ENCODE peak calls at places on chromosomes 16 and 17, in nine cellular contexts. One of them, this sample, is unnamed.

GRCh38 chr17:1766382-1767135 is 4.7 kb downstream of the SERPINF1 start:
- DNase-seq in nephron progenitor cell: no peak
- DNase-seq in GM13976: no peak
- DNase-seq in mucosa of descending colon: no peak
- DNase-seq in IMR-90: no peak
- DNase-seq in heart right ventricle: no peak
- DNase-seq in HCT116: no peak
- DNase-seq in B cell: no peak
- DNase-seq in neural crest cell: no peak
- DNase-seq in this sample: no peak

GRCh38 chr16:49455181-49455990 is 81.8 kb downstream of the C16orf78 start:
- DNase-seq in HCT116: no peak
- DNase-seq in IMR-90: no peak
- DNase-seq in neural crest cell: no peak
- DNase-seq in mucosa of descending colon: no peak
- DNase-seq in GM13976: no peak
- DNase-seq in B cell: no peak
- DNase-seq in heart right ventricle: no peak
- DNase-seq in nephron progenitor cell: no peak
- DNase-seq in this sample: no peak

GRCh38 chr16:49027420-49027819 is 254.2 kb downstream of the CBLN1 start:
- DNase-seq in IMR-90: no peak
- DNase-seq in nephron progenitor cell: no peak
- DNase-seq in mucosa of descending colon: no peak
- DNase-seq in neural crest cell: no peak
- DNase-seq in HCT116: no peak
- DNase-seq in GM13976: no peak
- DNase-seq in B cell: no peak
- DNase-seq in heart right ventricle: no peak
- DNase-seq in this sample: no peak

GRCh38 chr16:83578146-83578545 is 229.6 kb upstream of the HSBP1 start:
- DNase-seq in B cell: no peak
- DNase-seq in HCT116: no peak
- DNase-seq in heart right ventricle: no peak
- DNase-seq in GM13976: no peak
- DNase-seq in IMR-90: no peak
- DNase-seq in mucosa of descending colon: no peak
- DNase-seq in nephron progenitor cell: no peak
- DNase-seq in neural crest cell: no peak
- DNase-seq in this sample: no peak

GRCh38 chr17:27523712-27524111 is 67.5 kb downstream of the KSR1 start:
- DNase-seq in mucosa of descending colon: no peak
- DNase-seq in GM13976: no peak
- DNase-seq in neural crest cell: no peak
- DNase-seq in HCT116: peak; percentile 36
- DNase-seq in heart right ventricle: no peak
- DNase-seq in B cell: no peak
- DNase-seq in nephron progenitor cell: no peak
- DNase-seq in IMR-90: no peak
- DNase-seq in this sample: no peak

GRCh38 chr16:57984443-57985203 is 13.7 kb upstream of the CNGB1 start:
- DNase-seq in GM13976: peak; percentile 92
- DNase-seq in mucosa of descending colon: peak; percentile 75
- DNase-seq in B cell: peak; percentile 93
- DNase-seq in IMR-90: peak; percentile 62
- DNase-seq in nephron progenitor cell: peak; percentile 99
- DNase-seq in heart right ventricle: peak; percentile 67
- DNase-seq in neural crest cell: peak; percentile 96
- DNase-seq in HCT116: no peak
- DNase-seq in this sample: peak; percentile 92

GRCh38 chr17:81339180-81339501 is 44.0 kb upstream of the SLC38A10 start:
- DNase-seq in mucosa of descending colon: no peak
- DNase-seq in HCT116: no peak
- DNase-seq in nephron progenitor cell: no peak
- DNase-seq in GM13976: no peak
- DNase-seq in heart right ventricle: no peak
- DNase-seq in B cell: no peak
- DNase-seq in neural crest cell: no peak
- DNase-seq in IMR-90: no peak
- DNase-seq in this sample: no peak

GRCh38 chr16:14449790-14450463 is 180.1 kb downstream of the PARN start:
- DNase-seq in heart right ventricle: no peak
- DNase-seq in nephron progenitor cell: no peak
- DNase-seq in mucosa of descending colon: no peak
- DNase-seq in B cell: no peak
- DNase-seq in neural crest cell: no peak
- DNase-seq in IMR-90: peak; percentile 57
- DNase-seq in GM13976: no peak
- DNase-seq in HCT116: no peak
- DNase-seq in this sample: no peak

GRCh38 chr17:69608114-69608513 is 193.6 kb downstream of the MAP2K6 start:
- DNase-seq in nephron progenitor cell: no peak
- DNase-seq in mucosa of descending colon: no peak
- DNase-seq in heart right ventricle: no peak
- DNase-seq in IMR-90: no peak
- DNase-seq in HCT116: no peak
- DNase-seq in B cell: no peak
- DNase-seq in neural crest cell: no peak
- DNase-seq in GM13976: no peak
- DNase-seq in this sample: no peak

GRCh38 chr17:18089613-18090012 is 1.9 kb downstream of the DRG2 start:
- DNase-seq in GM13976: no peak
- DNase-seq in nephron progenitor cell: no peak
- DNase-seq in HCT116: no peak
- DNase-seq in mucosa of descending colon: no peak
- DNase-seq in neural crest cell: no peak
- DNase-seq in heart right ventricle: no peak
- DNase-seq in IMR-90: no peak
- DNase-seq in B cell: no peak
- DNase-seq in this sample: no peak

GRCh38 chr16:89722392-89723278 is 1.3 kb downstream of the ZNF276 start:
- DNase-seq in mucosa of descending colon: peak; percentile 94
- DNase-seq in GM13976: peak; percentile 61
- DNase-seq in nephron progenitor cell: no peak
- DNase-seq in neural crest cell: no peak
- DNase-seq in HCT116: peak; percentile 56
- DNase-seq in heart right ventricle: peak; percentile 60
- DNase-seq in B cell: no peak
- DNase-seq in IMR-90: peak; percentile 16
- DNase-seq in this sample: peak; percentile 66

GRCh38 chr16:11755022-11755760 is 12.5 kb upstream of the TXNDC11 start:
- DNase-seq in HCT116: no peak
- DNase-seq in GM13976: no peak
- DNase-seq in heart right ventricle: no peak
- DNase-seq in IMR-90: no peak
- DNase-seq in B cell: no peak
- DNase-seq in nephron progenitor cell: no peak
- DNase-seq in mucosa of descending colon: no peak
- DNase-seq in neural crest cell: no peak
- DNase-seq in this sample: no peak

GRCh38 chr16:56356276-56357241 is 68.8 kb downstream of the AMFR start:
- DNase-seq in IMR-90: peak; percentile 88
- DNase-seq in heart right ventricle: peak; percentile 77
- DNase-seq in nephron progenitor cell: peak; percentile 84
- DNase-seq in HCT116: peak; percentile 72
- DNase-seq in neural crest cell: peak; percentile 76
- DNase-seq in mucosa of descending colon: peak; percentile 84
- DNase-seq in GM13976: peak; percentile 95
- DNase-seq in B cell: peak; percentile 87
- DNase-seq in this sample: peak; percentile 95

GRCh38 chr16:52861614-52862022 is 191.1 kb downstream of the CHD9NB start:
- DNase-seq in mucosa of descending colon: peak; percentile 57
- DNase-seq in neural crest cell: peak; percentile 35
- DNase-seq in heart right ventricle: no peak
- DNase-seq in GM13976: no peak
- DNase-seq in IMR-90: no peak
- DNase-seq in B cell: no peak
- DNase-seq in nephron progenitor cell: peak; percentile 11
- DNase-seq in HCT116: peak; percentile 4
- DNase-seq in this sample: no peak

GRCh38 chr17:19717411-19717908 is 1.1 kb upstream of the SLC47A2 start:
- DNase-seq in B cell: peak; percentile 25
- DNase-seq in neural crest cell: no peak
- DNase-seq in HCT116: no peak
- DNase-seq in GM13976: no peak
- DNase-seq in IMR-90: no peak
- DNase-seq in nephron progenitor cell: no peak
- DNase-seq in heart right ventricle: no peak
- DNase-seq in mucosa of descending colon: no peak
- DNase-seq in this sample: no peak

GRCh38 chr16:64926476-64926875 is 195.4 kb downstream of the CDH11 start:
- DNase-seq in heart right ventricle: no peak
- DNase-seq in neural crest cell: no peak
- DNase-seq in B cell: no peak
- DNase-seq in GM13976: no peak
- DNase-seq in nephron progenitor cell: no peak
- DNase-seq in IMR-90: no peak
- DNase-seq in mucosa of descending colon: no peak
- DNase-seq in HCT116: no peak
- DNase-seq in this sample: no peak

GRCh38 chr17:69358688-69359596 is 32.0 kb upstream of the ABCA5 start:
- DNase-seq in heart right ventricle: no peak
- DNase-seq in B cell: no peak
- DNase-seq in HCT116: peak; percentile 26
- DNase-seq in nephron progenitor cell: peak; percentile 10
- DNase-seq in IMR-90: no peak
- DNase-seq in GM13976: no peak
- DNase-seq in mucosa of descending colon: peak; percentile 23
- DNase-seq in neural crest cell: no peak
- DNase-seq in this sample: peak; percentile 28

GRCh38 chr16:2999929-3000328 is 12.8 kb upstream of the CLDN9 start:
- DNase-seq in heart right ventricle: no peak
- DNase-seq in HCT116: no peak
- DNase-seq in mucosa of descending colon: no peak
- DNase-seq in B cell: no peak
- DNase-seq in IMR-90: no peak
- DNase-seq in neural crest cell: no peak
- DNase-seq in GM13976: no peak
- DNase-seq in nephron progenitor cell: no peak
- DNase-seq in this sample: no peak
- TF ChIP-seq CTCF in heart right ventricle: no peak
- TF ChIP-seq CTCF in HCT116: no peak
- TF ChIP-seq CTCF in mucosa of descending colon: no peak
- TF ChIP-seq CTCF in B cell: no peak
- TF ChIP-seq CTCF in IMR-90: no peak
- TF ChIP-seq CTCF in neural crest cell: no peak
- TF ChIP-seq CTCF in GM13976: no peak
- TF ChIP-seq CTCF in nephron progenitor cell: no peak
- TF ChIP-seq CTCF in this sample: no peak

GRCh38 chr16:1964046-1964505 is 550 bp downstream of the RPS2 start:
- DNase-seq in mucosa of descending colon: no peak
- DNase-seq in nephron progenitor cell: no peak
- DNase-seq in heart right ventricle: no peak
- DNase-seq in GM13976: no peak
- DNase-seq in B cell: peak; percentile 66
- DNase-seq in neural crest cell: no peak
- DNase-seq in IMR-90: no peak
- DNase-seq in HCT116: no peak
- DNase-seq in this sample: no peak
- TF ChIP-seq CTCF in mucosa of descending colon: no peak
- TF ChIP-seq CTCF in nephron progenitor cell: no peak
- TF ChIP-seq CTCF in heart right ventricle: peak; percentile 20
- TF ChIP-seq CTCF in GM13976: peak; percentile 25
- TF ChIP-seq CTCF in B cell: peak; percentile 21
- TF ChIP-seq CTCF in neural crest cell: no peak
- TF ChIP-seq CTCF in IMR-90: peak; percentile 3
- TF ChIP-seq CTCF in HCT116: peak; percentile 28
- TF ChIP-seq CTCF in this sample: peak; percentile 23

DNA sequence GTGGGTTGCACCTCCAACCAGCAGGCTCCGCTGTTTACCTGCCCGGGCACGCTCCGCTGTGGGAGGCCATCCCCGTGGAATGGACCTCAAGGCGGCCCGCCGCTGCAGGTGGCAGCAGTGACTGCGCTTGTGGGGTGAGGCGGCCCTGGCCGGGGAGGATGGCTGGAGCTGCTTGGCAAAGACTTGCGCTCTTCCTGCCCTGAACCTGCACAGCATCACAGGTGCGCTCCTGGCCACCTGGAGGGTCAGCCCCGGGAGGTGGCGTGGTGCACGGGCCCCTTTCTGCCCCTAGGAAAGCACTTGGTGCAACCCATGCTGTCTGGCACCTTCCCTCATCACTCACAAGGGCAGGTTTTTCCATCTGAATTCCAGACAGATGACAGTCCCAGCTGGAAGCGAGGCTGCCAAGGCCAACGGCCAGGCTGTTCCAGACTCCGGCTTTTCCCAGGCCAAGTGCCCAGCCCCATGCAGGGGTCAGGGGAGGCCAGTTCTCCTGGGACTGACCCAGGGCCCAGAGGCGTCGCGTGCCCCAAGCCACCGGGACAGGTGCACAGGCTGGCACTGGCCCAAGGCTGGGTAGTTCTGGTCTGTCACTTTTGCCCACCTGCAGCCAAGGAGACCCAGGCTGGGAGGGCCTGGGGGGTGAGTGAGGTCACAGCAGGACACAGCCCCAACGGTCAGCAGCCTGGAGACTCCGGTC is 13.3 kb downstream of the UTS2R start:
- DNase-seq in B cell: no peak
- DNase-seq in nephron progenitor cell: no peak
- DNase-seq in IMR-90: peak; percentile 41
- DNase-seq in GM13976: no peak
- DNase-seq in mucosa of descending colon: peak; percentile 56
- DNase-seq in HCT116: no peak
- DNase-seq in heart right ventricle: peak; percentile 38
- DNase-seq in neural crest cell: no peak
- DNase-seq in this sample: no peak
- TF ChIP-seq CTCF in B cell: no peak
- TF ChIP-seq CTCF in nephron progenitor cell: no peak
- TF ChIP-seq CTCF in IMR-90: peak; percentile 1
- TF ChIP-seq CTCF in GM13976: no peak
- TF ChIP-seq CTCF in mucosa of descending colon: no peak
- TF ChIP-seq CTCF in HCT116: peak; percentile 44
- TF ChIP-seq CTCF in heart right ventricle: no peak
- TF ChIP-seq CTCF in neural crest cell: no peak
- TF ChIP-seq CTCF in this sample: no peak

DNA sequence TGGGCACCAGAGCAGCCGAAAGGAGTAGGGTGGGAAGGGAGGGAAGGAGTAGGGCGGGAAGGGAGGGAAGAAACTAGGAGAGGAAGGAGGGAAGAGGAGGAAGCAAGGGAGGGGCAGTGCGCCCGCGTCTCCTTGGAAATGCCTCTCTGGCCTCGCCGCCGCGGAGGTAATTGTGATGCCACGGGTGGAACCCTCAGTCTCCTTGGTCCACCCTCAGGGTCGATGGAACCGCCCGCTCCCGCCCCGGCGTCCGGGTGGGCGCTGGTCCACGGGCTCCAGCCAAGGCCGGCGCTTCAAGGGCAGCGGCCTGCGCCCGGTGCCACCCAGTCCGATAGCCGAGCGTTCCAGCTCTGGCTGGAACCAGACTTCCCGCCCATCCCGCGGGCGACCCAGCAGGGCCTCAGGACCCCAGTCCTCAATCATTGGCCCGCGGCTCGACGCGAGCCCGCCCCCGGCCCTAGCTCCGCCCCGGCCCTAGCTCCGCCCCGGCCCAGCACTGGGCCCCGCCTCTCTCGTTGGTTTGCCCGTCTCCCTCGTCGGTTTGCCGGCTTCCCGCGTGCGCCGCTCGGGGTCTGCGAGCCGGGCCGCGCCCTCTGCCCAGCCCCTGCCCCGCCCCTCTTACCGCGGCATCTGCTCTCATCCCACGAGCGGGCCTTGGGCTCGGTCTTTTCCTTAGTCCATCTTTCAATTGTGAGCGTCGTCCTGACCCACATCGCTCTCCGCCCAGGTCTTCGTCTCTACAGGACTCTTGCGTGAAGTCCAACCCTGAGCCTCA is 553 bp downstream of the PROCA1 start:
- DNase-seq in IMR-90: peak; percentile 85
- DNase-seq in GM13976: peak; percentile 96
- DNase-seq in HCT116: peak; percentile 46
- DNase-seq in heart right ventricle: peak; percentile 86
- DNase-seq in neural crest cell: peak; percentile 96
- DNase-seq in mucosa of descending colon: peak; percentile 91
- DNase-seq in B cell: peak; percentile 94
- DNase-seq in nephron progenitor cell: peak; percentile 97
- DNase-seq in this sample: peak; percentile 98
- TF ChIP-seq CTCF in IMR-90: no peak
- TF ChIP-seq CTCF in GM13976: no peak
- TF ChIP-seq CTCF in HCT116: no peak
- TF ChIP-seq CTCF in heart right ventricle: no peak
- TF ChIP-seq CTCF in neural crest cell: no peak
- TF ChIP-seq CTCF in mucosa of descending colon: no peak
- TF ChIP-seq CTCF in B cell: no peak
- TF ChIP-seq CTCF in nephron progenitor cell: no peak
- TF ChIP-seq CTCF in this sample: no peak

This sample was measured in GM13977.